ENCODE peak calls at places on chromosomes 4 and X, in six cellular contexts. One of them, this sample, is unnamed.

GRCh38 chrX:134676440-134676839 is 18.2 kb upstream of the PLAC1 start:
- DNase-seq in lower leg skin: no peak
- DNase-seq in AG10803: peak; percentile 78
- DNase-seq in GM20000: no peak
- DNase-seq in heart left ventricle: no peak
- DNase-seq in upper lobe of right lung: no peak
- DNase-seq in this sample: no peak

GRCh38 chrX:135463937-135464336 is 42.2 kb downstream of the SMIM10L2A start:
- DNase-seq in lower leg skin: no peak
- DNase-seq in upper lobe of right lung: no peak
- DNase-seq in GM20000: no peak
- DNase-seq in AG10803: peak; percentile 15
- DNase-seq in heart left ventricle: no peak
- DNase-seq in this sample: no peak

GRCh38 chrX:76064825-76065224 is 108.0 kb upstream of the PBDC1 start:
- DNase-seq in lower leg skin: no peak
- DNase-seq in heart left ventricle: no peak
- DNase-seq in AG10803: no peak
- DNase-seq in GM20000: no peak
- DNase-seq in upper lobe of right lung: no peak
- DNase-seq in this sample: no peak

GRCh38 chr4:114146947-114147618 is 167.6 kb upstream of the ARSJ start:
- DNase-seq in AG10803: no peak
- DNase-seq in lower leg skin: no peak
- DNase-seq in GM20000: no peak
- DNase-seq in upper lobe of right lung: no peak
- DNase-seq in heart left ventricle: no peak
- DNase-seq in this sample: peak; percentile 60

GRCh38 chr4:123659759-123660158 is 263.2 kb downstream of the SPRY1 start:
- DNase-seq in lower leg skin: no peak
- DNase-seq in heart left ventricle: no peak
- DNase-seq in upper lobe of right lung: no peak
- DNase-seq in GM20000: no peak
- DNase-seq in AG10803: no peak
- DNase-seq in this sample: no peak

GRCh38 chrX:45598841-45599240 is 398.2 kb upstream of the DIPK2B start:
- DNase-seq in lower leg skin: no peak
- DNase-seq in upper lobe of right lung: no peak
- DNase-seq in heart left ventricle: no peak
- DNase-seq in GM20000: no peak
- DNase-seq in AG10803: peak; percentile 70
- DNase-seq in this sample: no peak

GRCh38 chrX:129705377-129705925 is 33.3 kb upstream of the XPNPEP2 start:
- DNase-seq in GM20000: no peak
- DNase-seq in upper lobe of right lung: no peak
- DNase-seq in AG10803: no peak
- DNase-seq in lower leg skin: no peak
- DNase-seq in heart left ventricle: no peak
- DNase-seq in this sample: no peak

GRCh38 chrX:39855748-39856129 is 242.0 kb downstream of the BCOR start:
- DNase-seq in AG10803: no peak
- DNase-seq in upper lobe of right lung: no peak
- DNase-seq in GM20000: peak; percentile 51
- DNase-seq in heart left ventricle: no peak
- DNase-seq in lower leg skin: peak; percentile 14
- DNase-seq in this sample: no peak

GRCh38 chr4:63786181-63786580 is 623.1 kb downstream of the TECRL start:
- DNase-seq in lower leg skin: no peak
- DNase-seq in heart left ventricle: no peak
- DNase-seq in upper lobe of right lung: no peak
- DNase-seq in AG10803: no peak
- DNase-seq in GM20000: no peak
- DNase-seq in this sample: no peak

GRCh38 chrX:47148946-47149345 is 3.9 kb downstream of the RBM10 start:
- DNase-seq in lower leg skin: no peak
- DNase-seq in AG10803: no peak
- DNase-seq in heart left ventricle: no peak
- DNase-seq in upper lobe of right lung: no peak
- DNase-seq in GM20000: no peak
- DNase-seq in this sample: no peak

GRCh38 chr4:147639388-147639787 is 22.2 kb downstream of the TMEM184C start:
- DNase-seq in AG10803: peak; percentile 46
- DNase-seq in heart left ventricle: no peak
- DNase-seq in lower leg skin: no peak
- DNase-seq in GM20000: no peak
- DNase-seq in upper lobe of right lung: no peak
- DNase-seq in this sample: no peak

GRCh38 chr4:72295966-72296557 is 264.3 kb downstream of the NPFFR2 start:
- DNase-seq in lower leg skin: no peak
- DNase-seq in GM20000: peak; percentile 5
- DNase-seq in upper lobe of right lung: no peak
- DNase-seq in AG10803: peak; percentile 69
- DNase-seq in heart left ventricle: no peak
- DNase-seq in this sample: no peak

GRCh38 chr4:112898357-112899141 is 150.9 kb upstream of the ANK2 start:
- DNase-seq in heart left ventricle: no peak
- DNase-seq in lower leg skin: no peak
- DNase-seq in GM20000: peak; percentile 12
- DNase-seq in AG10803: peak; percentile 15
- DNase-seq in upper lobe of right lung: no peak
- DNase-seq in this sample: no peak

GRCh38 chrX:71492086-71493065 is 40.5 kb upstream of the OGT start:
- DNase-seq in heart left ventricle: peak; percentile 77
- DNase-seq in GM20000: peak; percentile 54
- DNase-seq in AG10803: peak; percentile 56
- DNase-seq in lower leg skin: peak; percentile 25
- DNase-seq in upper lobe of right lung: peak; percentile 77
- DNase-seq in this sample: peak; percentile 82

GRCh38 chr4:110735691-110736090 is 112.8 kb upstream of the PITX2 start:
- DNase-seq in heart left ventricle: no peak
- DNase-seq in GM20000: no peak
- DNase-seq in upper lobe of right lung: no peak
- DNase-seq in AG10803: no peak
- DNase-seq in lower leg skin: no peak
- DNase-seq in this sample: no peak

GRCh38 chrX:83416273-83416672 is 91.8 kb upstream of the POU3F4 start:
- DNase-seq in AG10803: no peak
- DNase-seq in upper lobe of right lung: no peak
- DNase-seq in lower leg skin: no peak
- DNase-seq in heart left ventricle: no peak
- DNase-seq in GM20000: no peak
- DNase-seq in this sample: no peak

GRCh38 chrX:132610536-132610935 is 121.7 kb upstream of the MBNL3 start:
- DNase-seq in upper lobe of right lung: no peak
- DNase-seq in AG10803: no peak
- DNase-seq in GM20000: no peak
- DNase-seq in lower leg skin: no peak
- DNase-seq in heart left ventricle: no peak
- DNase-seq in this sample: no peak

GRCh38 chr4:74433043-74433442 is 11.9 kb upstream of the AREG start:
- DNase-seq in AG10803: no peak
- DNase-seq in heart left ventricle: no peak
- DNase-seq in GM20000: no peak
- DNase-seq in upper lobe of right lung: no peak
- DNase-seq in lower leg skin: no peak
- DNase-seq in this sample: no peak

GRCh38 chr4:7320413-7320812 is 114.3 kb downstream of the PSAPL1 start:
- DNase-seq in heart left ventricle: no peak
- DNase-seq in upper lobe of right lung: no peak
- DNase-seq in GM20000: no peak
- DNase-seq in AG10803: no peak
- DNase-seq in lower leg skin: no peak
- DNase-seq in this sample: peak; percentile 5

GRCh38 chr4:8333726-8334460 is 64.3 kb downstream of the HTRA3 start:
- DNase-seq in GM20000: no peak
- DNase-seq in lower leg skin: no peak
- DNase-seq in AG10803: no peak
- DNase-seq in upper lobe of right lung: peak; percentile 32
- DNase-seq in heart left ventricle: no peak
- DNase-seq in this sample: no peak

GRCh38 chr4:153763404-153763803 is 3.6 kb upstream of the RNF175 start:
- DNase-seq in GM20000: no peak
- DNase-seq in AG10803: no peak
- DNase-seq in lower leg skin: no peak
- DNase-seq in heart left ventricle: no peak
- DNase-seq in upper lobe of right lung: no peak
- DNase-seq in this sample: no peak

GRCh38 chr4:71501992-71502391 is 163.2 kb downstream of the SLC4A4 start:
- DNase-seq in upper lobe of right lung: no peak
- DNase-seq in AG10803: no peak
- DNase-seq in GM20000: no peak
- DNase-seq in heart left ventricle: peak; percentile 39
- DNase-seq in lower leg skin: no peak
- DNase-seq in this sample: peak; percentile 31

GRCh38 chrX:150483576-150483975 is 84.8 kb upstream of the MTM1 start:
- DNase-seq in AG10803: peak; percentile 48
- DNase-seq in heart left ventricle: no peak
- DNase-seq in upper lobe of right lung: no peak
- DNase-seq in lower leg skin: no peak
- DNase-seq in GM20000: no peak
- DNase-seq in this sample: no peak

GRCh38 chrX:150487369-150488094 is 80.9 kb upstream of the MTM1 start:
- DNase-seq in GM20000: no peak
- DNase-seq in lower leg skin: no peak
- DNase-seq in upper lobe of right lung: no peak
- DNase-seq in AG10803: no peak
- DNase-seq in heart left ventricle: no peak
- DNase-seq in this sample: no peak

GRCh38 chrX:150486011-150486410 is 82.4 kb upstream of the MTM1 start:
- DNase-seq in GM20000: peak; percentile 6
- DNase-seq in lower leg skin: no peak
- DNase-seq in heart left ventricle: no peak
- DNase-seq in AG10803: peak; percentile 58
- DNase-seq in upper lobe of right lung: no peak
- DNase-seq in this sample: no peak

DNA sequence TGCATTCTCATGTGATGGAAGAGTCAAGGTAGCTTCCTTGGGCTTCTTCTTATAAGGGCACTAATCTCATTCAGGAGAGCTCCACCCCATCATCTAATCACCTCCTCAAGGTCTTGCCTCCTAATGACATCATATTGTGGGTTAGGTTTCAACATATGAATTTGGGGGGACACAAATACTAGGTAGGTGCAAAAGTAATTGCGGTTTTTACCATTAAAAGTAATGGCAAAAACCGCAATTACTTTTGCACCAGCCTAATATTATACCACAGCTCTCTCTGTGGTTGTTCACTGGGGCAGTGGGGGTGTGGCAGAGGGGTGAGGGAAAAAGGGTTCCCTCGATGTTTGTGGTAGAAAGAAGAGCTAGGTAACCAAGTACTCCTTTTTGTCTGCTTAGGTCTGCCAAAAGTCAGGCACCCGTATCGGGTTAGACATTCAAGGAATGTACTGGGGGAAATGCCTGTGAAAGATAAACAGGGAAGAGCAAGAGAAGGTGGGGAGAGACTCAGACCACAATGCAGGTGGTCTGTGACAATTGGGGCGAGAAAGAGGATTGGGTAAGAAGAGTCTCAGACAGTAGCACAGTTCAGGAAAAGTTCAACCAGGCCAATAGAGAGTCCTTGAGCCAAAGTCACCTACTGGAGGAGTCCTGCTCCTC is 78.9 kb upstream of the MTM1 start:
- DNase-seq in heart left ventricle: no peak
- DNase-seq in AG10803: no peak
- DNase-seq in upper lobe of right lung: no peak
- DNase-seq in GM20000: no peak
- DNase-seq in lower leg skin: no peak
- DNase-seq in this sample: no peak
- TF ChIP-seq CTCF in heart left ventricle: no peak
- TF ChIP-seq CTCF in AG10803: no peak
- TF ChIP-seq CTCF in upper lobe of right lung: no peak
- TF ChIP-seq CTCF in GM20000: no peak
- TF ChIP-seq CTCF in lower leg skin: no peak
- TF ChIP-seq CTCF in this sample: no peak

GRCh38 chrX:68147848-68148247 is 285.4 kb downstream of the OPHN1 start:
- DNase-seq in lower leg skin: no peak
- DNase-seq in AG10803: no peak
- DNase-seq in heart left ventricle: no peak
- DNase-seq in upper lobe of right lung: no peak
- DNase-seq in GM20000: no peak
- DNase-seq in this sample: no peak

DNA sequence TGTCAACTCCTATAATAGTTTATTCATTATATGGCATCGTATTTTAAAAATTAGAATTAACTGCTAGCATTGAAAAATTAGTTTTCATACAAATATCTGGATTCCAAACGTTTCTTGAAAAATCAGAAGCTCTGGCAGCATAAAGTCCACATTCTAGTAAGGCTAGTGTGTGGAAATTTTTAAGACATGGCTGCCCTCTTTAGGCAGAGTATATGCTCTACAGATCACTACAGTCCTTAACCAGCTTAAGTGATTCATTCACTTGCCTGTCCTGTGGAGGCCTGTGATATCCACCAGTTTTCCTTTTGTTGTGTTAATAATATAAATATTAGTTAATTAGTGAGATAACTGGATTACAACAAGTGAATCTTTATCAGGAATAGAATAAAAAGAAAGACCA is 287.2 kb downstream of the OPHN1 start:
- DNase-seq in GM20000: no peak
- DNase-seq in heart left ventricle: no peak
- DNase-seq in lower leg skin: no peak
- DNase-seq in AG10803: peak; percentile 60
- DNase-seq in upper lobe of right lung: no peak
- DNase-seq in this sample: no peak
- TF ChIP-seq CTCF in GM20000: peak; percentile 5
- TF ChIP-seq CTCF in heart left ventricle: peak; percentile 28
- TF ChIP-seq CTCF in lower leg skin: no peak
- TF ChIP-seq CTCF in AG10803: peak; percentile 61
- TF ChIP-seq CTCF in upper lobe of right lung: peak; percentile 24
- TF ChIP-seq CTCF in this sample: peak; percentile 42

GRCh38 chr4:55762815-55763214 is 56.8 kb upstream of the EXOC1L start:
- DNase-seq in upper lobe of right lung: no peak
- DNase-seq in lower leg skin: no peak
- DNase-seq in heart left ventricle: no peak
- DNase-seq in GM20000: no peak
- DNase-seq in AG10803: no peak
- DNase-seq in this sample: no peak
- TF ChIP-seq CTCF in upper lobe of right lung: no peak
- TF ChIP-seq CTCF in lower leg skin: no peak
- TF ChIP-seq CTCF in heart left ventricle: no peak
- TF ChIP-seq CTCF in GM20000: no peak
- TF ChIP-seq CTCF in AG10803: no peak
- TF ChIP-seq CTCF in this sample: no peak

DNA sequence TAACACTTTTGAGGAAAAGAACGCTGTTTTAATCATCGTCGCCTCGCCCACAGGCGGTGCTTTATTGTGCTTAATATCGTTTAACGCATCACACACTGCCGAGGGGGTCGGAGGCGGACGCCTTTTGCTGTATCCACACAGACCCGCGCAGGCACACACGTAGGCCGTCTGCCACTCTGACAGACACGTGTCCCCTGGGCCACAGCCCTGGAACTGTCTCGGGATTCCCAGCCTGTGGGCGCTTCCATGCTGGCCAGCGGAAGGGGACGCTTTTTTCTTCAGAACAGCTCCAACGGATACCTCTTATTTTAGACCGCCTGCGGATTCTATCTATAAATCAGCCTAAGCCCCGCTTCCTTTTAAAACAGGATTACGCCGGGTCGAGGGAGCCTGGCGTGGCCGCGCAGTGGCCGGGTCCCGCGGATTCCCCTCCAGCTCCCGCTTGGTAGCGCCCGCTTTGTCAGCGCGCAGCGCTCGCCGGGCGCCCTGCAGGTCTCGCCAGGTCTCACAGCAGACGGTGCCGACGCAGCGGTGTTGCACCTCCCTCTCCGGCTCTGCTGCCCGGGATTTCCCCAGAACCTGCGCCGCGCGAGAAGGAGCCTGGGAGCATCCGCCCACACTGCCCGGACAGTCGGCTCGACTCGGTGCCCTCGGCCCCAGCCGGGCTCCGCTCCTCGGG is at the start of gene NOCT:
- DNase-seq in GM20000: peak; percentile 96
- DNase-seq in AG10803: peak; percentile 89
- DNase-seq in upper lobe of right lung: peak; percentile 96
- DNase-seq in lower leg skin: peak; percentile 80
- DNase-seq in heart left ventricle: peak; percentile 94
- DNase-seq in this sample: peak; percentile 96
- TF ChIP-seq CTCF in GM20000: no peak
- TF ChIP-seq CTCF in AG10803: peak; percentile 3
- TF ChIP-seq CTCF in upper lobe of right lung: peak; percentile 22
- TF ChIP-seq CTCF in lower leg skin: no peak
- TF ChIP-seq CTCF in heart left ventricle: no peak
- TF ChIP-seq CTCF in this sample: peak; percentile 38

This sample was measured in kidney.